ENCODE peak calls at places on chromosomes 12 and 14, in nine cellular contexts. A is OCI-LY7; C is lung; W is RWPE1; Q is effector memory CD4-positive, alpha-beta T cell; L is GM23338; H is tibial artery; Y is cardiac muscle cell; X is heart left ventricle. M is an unnamed sample.

GRCh38 chr14:103067231-103067954 is 10.0 kb upstream of the CDC42BPB start:
- DNase-seq in A (no peak), C (no peak), W (peak), Q (no peak), L (no peak), H (peak), Y (peak), X (no peak), M (no peak)

GRCh38 chr12:110262442-110263388 is 18.3 kb upstream of the ATP2A2 start:
- DNase-seq in A (no peak), C (peak), W (no peak), Q (no peak), L (no peak), H (no peak), Y (peak), X (no peak), M (no peak)

GRCh38 chr12:93813181-93813580 is 136.0 kb downstream of the CRADD start:
- DNase-seq in A (no peak), C (no peak), W (no peak), Q (no peak), L (no peak), H (no peak), Y (peak), X (no peak), M (no peak)

GRCh38 chr12:86623267-86623666 is 367.1 kb upstream of the MGAT4C start:
- DNase-seq in A (no peak), C (no peak), W (no peak), Q (no peak), L (no peak), H (no peak), Y (peak), X (no peak), M (no peak)

GRCh38 chr14:37048666-37049071 is 123.7 kb downstream of the SLC25A21 start:
- DNase-seq in A (no peak), C (no peak), W (peak), Q (no peak), L (no peak), H (no peak), Y (no peak), X (no peak), M (no peak)

GRCh38 chr12:88182431-88182830 is 40.3 kb downstream of the TMTC3 start:
- DNase-seq in A (no peak), C (no peak), W (no peak), Q (no peak), L (no peak), H (no peak), Y (no peak), X (no peak), M (no peak)

GRCh38 chr12:78674311-78675085 is 190.1 kb upstream of the SYT1 start:
- DNase-seq in A (no peak), C (no peak), W (no peak), Q (no peak), L (no peak), H (no peak), Y (no peak), X (no peak), M (no peak)

GRCh38 chr14:52043690-52044089 is 25.2 kb downstream of the NID2 start:
- DNase-seq in A (peak), C (no peak), W (peak), Q (no peak), L (peak), H (no peak), Y (peak), X (peak), M (peak)

GRCh38 chr14:106551265-106551664 is 1024.9 kb downstream of the TMEM121 start:
- DNase-seq in A (peak), C (no peak), W (no peak), Q (no peak), L (no peak), H (no peak), Y (no peak), X (no peak), M (no peak)

GRCh38 chr12:117583677-117584076 is 222.3 kb upstream of the NOS1 start:
- DNase-seq in A (no peak), C (no peak), W (no peak), Q (no peak), L (peak), H (no peak), Y (no peak), X (no peak), M (no peak)

GRCh38 chr12:450438-450837 is 9.3 kb upstream of the B4GALNT3 start:
- DNase-seq in A (no peak), C (no peak), W (no peak), Q (no peak), L (no peak), H (no peak), Y (no peak), X (no peak), M (no peak)

GRCh38 chr14:52563120-52563519 is 10.5 kb downstream of the GPR137C start:
- DNase-seq in A (no peak), C (no peak), W (peak), Q (no peak), L (no peak), H (no peak), Y (peak), X (no peak), M (no peak)

GRCh38 chr14:100636559-100636958 is 49.3 kb upstream of the BEGAIN start:
- DNase-seq in A (no peak), C (no peak), W (no peak), Q (no peak), L (no peak), H (no peak), Y (no peak), X (no peak), M (no peak)

GRCh38 chr14:45125754-45126153 is 8.5 kb downstream of the FKBP3 start:
- DNase-seq in A (no peak), C (no peak), W (no peak), Q (no peak), L (no peak), H (no peak), Y (no peak), X (no peak), M (no peak)

DNA sequence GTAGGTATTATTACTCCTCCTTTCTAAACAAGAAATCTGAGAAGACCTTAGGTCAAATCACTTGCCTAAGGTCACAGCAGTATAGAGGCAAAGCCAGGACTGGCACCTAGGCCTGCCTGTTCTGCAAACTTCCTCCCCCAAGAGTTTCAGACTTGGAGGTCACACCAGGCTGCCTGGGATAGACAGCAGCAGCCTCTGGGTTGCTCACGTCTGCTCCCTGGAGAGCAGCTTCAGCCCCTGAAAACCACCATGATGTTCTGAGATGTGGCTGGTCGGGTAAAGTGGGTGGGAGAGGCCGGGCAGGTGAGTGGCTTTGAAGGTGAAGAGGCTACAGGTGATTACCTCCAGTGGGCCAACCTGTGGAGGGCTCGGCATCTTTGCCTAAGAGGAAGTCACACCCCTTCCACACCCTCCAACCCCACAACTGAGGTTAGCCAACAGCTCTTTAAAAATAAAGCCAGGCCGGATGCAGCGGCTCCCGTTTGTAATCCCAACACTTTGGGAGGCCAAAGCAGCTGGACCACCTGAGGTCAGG is 37.0 kb upstream of the PNMA1 start:
- DNase-seq in A (peak), C (no peak), W (no peak), Q (no peak), L (no peak), H (no peak), Y (no peak), X (no peak), M (no peak)
- H3K27ac ChIP-seq in A (peak), C (peak), W (peak), Q (peak), L (no peak), H (peak), Y (no peak), X (peak), M (peak)

DNA sequence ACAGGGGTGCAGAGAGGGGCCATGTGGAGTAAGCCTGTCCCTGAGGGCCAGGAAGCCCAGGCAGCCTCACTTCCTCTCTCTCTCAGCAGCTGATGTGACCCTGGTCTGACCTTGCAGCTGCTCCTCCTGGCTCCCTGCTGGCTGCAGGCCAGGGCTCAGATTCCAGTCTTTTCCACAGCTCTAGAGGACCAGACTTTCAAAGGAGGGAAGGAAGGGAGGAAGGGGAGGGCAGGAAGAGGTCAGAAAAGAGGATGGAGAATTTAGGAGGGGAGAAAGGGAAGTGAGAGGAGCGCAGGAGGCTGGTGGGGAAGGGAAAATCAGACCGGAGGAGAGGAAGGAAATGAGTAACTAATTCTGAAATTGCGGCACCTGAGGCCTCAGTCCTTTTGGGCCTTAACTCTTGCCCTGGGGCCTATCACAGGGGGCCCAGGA is 40.9 kb upstream of the VASH1 start:
- DNase-seq in A (peak), C (peak), W (peak), Q (no peak), L (peak), H (peak), Y (peak), X (peak), M (no peak)
- H3K27ac ChIP-seq in A (peak), C (peak), W (no peak), Q (no peak), L (no peak), H (no peak), Y (peak), X (peak), M (no peak)

DNA sequence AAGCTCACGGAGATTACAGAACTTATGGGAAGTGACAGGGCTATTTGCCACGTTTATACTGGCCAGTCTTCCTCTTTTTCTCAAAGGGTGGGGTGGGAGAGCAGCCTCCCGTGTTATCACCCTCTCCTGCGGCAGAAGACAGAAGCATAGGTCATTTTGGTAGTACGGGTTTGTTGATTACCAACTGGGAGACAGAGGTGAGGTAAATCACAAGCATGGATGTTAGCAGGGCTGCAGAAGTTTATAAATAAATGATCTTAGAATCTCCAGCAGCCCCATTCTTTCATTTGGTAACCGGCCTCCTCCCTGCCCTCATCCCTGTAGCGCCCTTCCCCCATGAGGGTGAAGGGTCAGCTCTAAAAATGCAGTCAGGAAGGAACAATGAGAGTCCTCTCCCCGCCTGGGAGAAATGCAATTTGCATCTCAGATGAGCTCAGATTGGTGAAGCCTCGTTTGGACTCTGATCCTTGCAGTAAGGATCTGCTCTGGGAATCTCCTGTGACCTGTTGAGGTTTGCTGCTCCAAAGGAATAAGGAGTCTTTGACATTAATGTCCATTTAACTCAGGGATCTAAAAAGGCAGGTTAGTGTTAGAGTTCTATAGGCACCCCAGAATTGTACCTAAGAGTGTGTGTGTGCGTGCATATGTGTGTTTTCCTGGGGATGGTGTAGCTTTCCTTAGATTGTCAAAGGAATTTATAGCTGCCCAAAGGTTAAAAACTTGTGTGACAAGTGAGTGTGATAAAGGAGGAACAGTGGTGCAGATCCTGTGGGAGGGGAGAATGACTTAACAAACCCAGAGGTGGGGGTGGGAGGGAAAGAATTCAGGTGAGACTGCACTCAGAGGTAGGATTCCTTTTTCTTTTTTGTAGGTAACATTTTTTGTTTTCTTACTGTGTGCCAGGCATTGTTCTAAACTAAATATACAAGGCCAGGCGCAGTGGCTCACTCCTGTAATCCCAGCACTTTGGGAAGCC is 45.0 kb upstream of the SINHCAF start:
- DNase-seq in A (no peak), C (no peak), W (no peak), Q (no peak), L (peak), H (no peak), Y (peak), X (no peak), M (no peak)
- H3K27ac ChIP-seq in A (no peak), C (no peak), W (no peak), Q (no peak), L (peak), H (no peak), Y (peak), X (no peak), M (no peak)

GRCh38 chr14:67371247-67372148 is 11.4 kb downstream of the EIF2S1 start:
- DNase-seq in A (no peak), C (no peak), W (no peak), Q (no peak), L (no peak), H (no peak), Y (peak), X (no peak), M (no peak)
- H3K27ac ChIP-seq in A (no peak), C (no peak), W (no peak), Q (no peak), L (no peak), H (no peak), Y (no peak), X (no peak), M (no peak)

GRCh38 chr12:8698830-8699330 is 1.1 kb downstream of the RIMKLB start:
- DNase-seq in A (no peak), C (no peak), W (peak), Q (no peak), L (no peak), H (no peak), Y (no peak), X (no peak), M (no peak)

GRCh38 chr12:8697476-8698131 is at the start of gene RIMKLB:
- DNase-seq in A (peak), C (peak), W (peak), Q (peak), L (peak), H (peak), Y (peak), X (peak), M (peak)

GRCh38 chr12:8698132-8698829 is 490 bp downstream of the RIMKLB start:
- DNase-seq in A (peak), C (peak), W (peak), Q (peak), L (peak), H (peak), Y (peak), X (peak), M (peak)

GRCh38 chr12:8699714-8700113 is 1.9 kb downstream of the RIMKLB start:
- DNase-seq in A (peak), C (no peak), W (no peak), Q (no peak), L (peak), H (no peak), Y (no peak), X (no peak), M (no peak)

GRCh38 chr12:8702159-8702558 is 4.4 kb downstream of the RIMKLB start:
- DNase-seq in A (no peak), C (no peak), W (no peak), Q (no peak), L (no peak), H (no peak), Y (no peak), X (no peak), M (no peak)
- H3K27ac ChIP-seq in A (no peak), C (no peak), W (no peak), Q (no peak), L (no peak), H (peak), Y (no peak), X (no peak), M (no peak)

GRCh38 chr12:124299628-124300388 is 4.9 kb downstream of the RFLNA start:
- DNase-seq in A (no peak), C (no peak), W (no peak), Q (no peak), L (no peak), H (no peak), Y (no peak), X (no peak), M (no peak)
- H3K27ac ChIP-seq in A (no peak), C (no peak), W (no peak), Q (no peak), L (no peak), H (no peak), Y (no peak), X (no peak), M (no peak)

GRCh38 chr12:95088339-95088738 is 14.9 kb upstream of the NR2C1 start:
- DNase-seq in A (no peak), C (no peak), W (no peak), Q (no peak), L (no peak), H (no peak), Y (no peak), X (no peak), M (no peak)

GRCh38 chr12:95083938-95084337 is 10.5 kb upstream of the NR2C1 start:
- DNase-seq in A (no peak), C (no peak), W (no peak), Q (no peak), L (peak), H (no peak), Y (peak), X (no peak), M (no peak)

GRCh38 chr12:95085612-95086011 is 12.2 kb upstream of the NR2C1 start:
- DNase-seq in A (no peak), C (no peak), W (no peak), Q (no peak), L (no peak), H (no peak), Y (no peak), X (no peak), M (no peak)

GRCh38 chr12:95083471-95083870 is 10.1 kb upstream of the NR2C1 start:
- DNase-seq in A (no peak), C (no peak), W (no peak), Q (no peak), L (no peak), H (no peak), Y (peak), X (no peak), M (no peak)
- H3K27ac ChIP-seq in A (no peak), C (no peak), W (no peak), Q (no peak), L (no peak), H (peak), Y (peak), X (peak), M (no peak)

M was measured in CD4-positive, alpha-beta memory T cell.